ENCODE peak calls at places on chromosomes 4 and X, in eight cellular contexts. L, Y, O, T, F, P, Q and J are unnamed samples.

GRCh38 chr4:7355795-7356194 is 78.9 kb downstream of the PSAPL1 start:
- DNase-seq in L (no peak), Y (peak; percentile 24), O (no peak), T (no peak), F (no peak), P (no peak), Q (no peak), J (no peak)

GRCh38 chr4:111562811-111563210 is 582.4 kb upstream of the FAM241A start:
- DNase-seq in L (no peak), Y (no peak), O (no peak), T (no peak), F (peak; percentile 2), P (no peak), Q (no peak), J (no peak)

GRCh38 chrX:133399411-133399810 is 15.9 kb downstream of the GPC4 start:
- DNase-seq in L (no peak), Y (no peak), O (no peak), T (no peak), F (no peak), P (no peak), Q (no peak), J (no peak)

GRCh38 chr4:87166296-87166854 is 54.0 kb downstream of the KLHL8 start:
- DNase-seq in L (no peak), Y (no peak), O (no peak), T (no peak), F (no peak), P (no peak), Q (no peak), J (no peak)

GRCh38 chr4:140726776-140727500 is 29.2 kb downstream of the TBC1D9 start:
- DNase-seq in L (no peak), Y (no peak), O (no peak), T (no peak), F (peak; percentile 40), P (no peak), Q (no peak), J (no peak)

GRCh38 chr4:113146876-113147358 is 97.5 kb downstream of the ANK2 start:
- DNase-seq in L (no peak), Y (peak; percentile 51), O (no peak), T (peak; percentile 73), F (no peak), P (no peak), Q (no peak), J (no peak)

GRCh38 chr4:150952167-150952845 is 62.8 kb downstream of the LRBA start:
- DNase-seq in L (no peak), Y (no peak), O (no peak), T (no peak), F (no peak), P (no peak), Q (no peak), J (no peak)

GRCh38 chrX:97399400-97399799 is 515.7 kb downstream of the RPA4 start:
- DNase-seq in L (no peak), Y (no peak), O (no peak), T (no peak), F (no peak), P (no peak), Q (no peak), J (no peak)

GRCh38 chr4:38193464-38193863 is 233.3 kb downstream of the PTTG2 start:
- DNase-seq in L (no peak), Y (no peak), O (no peak), T (no peak), F (no peak), P (no peak), Q (no peak), J (no peak)

GRCh38 chr4:40940317-40940720 is 190.6 kb downstream of the NSUN7 start:
- DNase-seq in L (no peak), Y (no peak), O (no peak), T (no peak), F (no peak), P (no peak), Q (peak; percentile 79), J (no peak)

GRCh38 chrX:49096419-49096818 is 16.7 kb upstream of the WDR45 start:
- DNase-seq in L (no peak), Y (no peak), O (no peak), T (no peak), F (no peak), P (no peak), Q (no peak), J (no peak)

GRCh38 chr4:117835566-117835965 is 198.7 kb upstream of the NDST3 start:
- DNase-seq in L (no peak), Y (no peak), O (no peak), T (no peak), F (no peak), P (no peak), Q (no peak), J (no peak)

GRCh38 chrX:11215191-11215921 is 77.9 kb upstream of the AMELX start:
- DNase-seq in L (no peak), Y (no peak), O (no peak), T (no peak), F (no peak), P (no peak), Q (no peak), J (no peak)

GRCh38 chr4:8000247-8000646 is 60.6 kb upstream of the AFAP1 start:
- DNase-seq in L (no peak), Y (no peak), O (no peak), T (no peak), F (no peak), P (no peak), Q (no peak), J (no peak)

GRCh38 chrX:87338510-87338909 is 179.1 kb upstream of the KLHL4 start:
- DNase-seq in L (no peak), Y (no peak), O (peak; percentile 48), T (peak; percentile 5), F (peak; percentile 15), P (no peak), Q (no peak), J (no peak)

GRCh38 chr4:57131849-57132745 is 21.9 kb upstream of the IGFBP7 start:
- DNase-seq in L (peak; percentile 72), Y (no peak), O (peak; percentile 11), T (peak; percentile 18), F (peak; percentile 57), P (no peak), Q (no peak), J (no peak)

GRCh38 chr4:72366601-72367000 is 202.4 kb downstream of the ADAMTS3 start:
- DNase-seq in L (no peak), Y (no peak), O (no peak), T (no peak), F (no peak), P (no peak), Q (no peak), J (no peak)
- TF ChIP-seq CTCF in L (no peak), Y (no peak), O (no peak), T (no peak), F (no peak), P (no peak), Q (no peak), J (no peak)

DNA sequence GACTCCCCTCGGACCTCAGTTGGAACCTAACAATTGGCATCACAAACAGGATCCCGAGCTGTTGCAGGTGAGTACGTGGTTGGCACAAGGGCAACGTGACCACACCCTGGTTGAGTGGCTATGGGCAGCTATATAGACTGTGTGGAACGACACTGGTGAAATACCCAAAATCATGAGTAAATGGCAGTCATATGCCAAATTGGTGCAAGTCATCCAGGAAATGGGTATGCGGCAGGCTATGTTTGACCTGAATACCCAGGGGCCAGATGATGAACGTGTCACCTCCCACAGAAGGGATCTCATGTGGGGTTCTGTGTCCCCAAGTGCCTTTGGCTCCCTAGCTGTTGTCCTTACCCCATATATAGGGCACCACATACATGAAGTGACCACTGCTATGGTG is 53.2 kb upstream of the CCDC149 start:
- DNase-seq in L (no peak), Y (no peak), O (no peak), T (no peak), F (no peak), P (no peak), Q (no peak), J (no peak)
- H3K9me3 ChIP-seq in L (no peaks in the 10 kb centered on the region), Y (no peaks in the 10 kb centered on the region), O (no peaks in the 10 kb centered on the region), T (peaks cover 14% of the 10 kb centered on the region), F (no peaks in the 10 kb centered on the region), P (peaks cover 9% of the 10 kb centered on the region), Q (no peaks in the 10 kb centered on the region), J (peaks cover 20% of the 10 kb centered on the region)

GRCh38 chrX:38514014-38514854 is 47.1 kb upstream of the TSPAN7 start:
- DNase-seq in L (no peak), Y (no peak), O (no peak), T (no peak), F (no peak), P (no peak), Q (no peak), J (no peak)
- TF ChIP-seq CTCF in L (no peak), Y (no peak), O (no peak), T (no peak), F (no peak), P (no peak), Q (no peak), J (no peak)

DNA sequence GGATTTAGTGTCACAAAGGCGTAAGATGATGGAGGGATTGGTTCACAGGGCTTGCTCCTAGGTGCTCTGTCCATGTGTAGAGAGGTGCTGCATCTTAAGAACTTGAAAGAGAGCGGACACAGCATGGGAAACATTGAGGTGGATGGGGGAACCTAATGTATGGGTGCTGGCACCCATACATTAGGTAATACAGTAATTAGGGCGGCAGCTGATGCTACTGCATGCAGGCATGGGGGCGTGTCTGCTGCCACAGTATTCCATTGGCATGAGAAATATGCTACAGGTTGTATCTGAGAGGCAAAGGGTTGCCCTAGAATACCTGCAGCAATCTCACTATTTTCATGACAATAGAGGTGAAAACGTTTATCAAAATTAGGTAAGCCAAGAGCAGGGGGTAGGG is 45.8 kb upstream of the UXT start:
- DNase-seq in L (no peak), Y (no peak), O (no peak), T (no peak), F (peak; percentile 9), P (no peak), Q (no peak), J (no peak)
- H3K9me3 ChIP-seq in L (no peaks in the 10 kb centered on the region), Y (no peaks in the 10 kb centered on the region), O (no peaks in the 10 kb centered on the region), T (no peaks in the 10 kb centered on the region), F (no peaks in the 10 kb centered on the region), P (no peaks in the 10 kb centered on the region), Q (no peaks in the 10 kb centered on the region), J (no peaks in the 10 kb centered on the region)

GRCh38 chr4:80461412-80461811 is 125.9 kb downstream of the CFAP299 start:
- DNase-seq in L (no peak), Y (no peak), O (no peak), T (no peak), F (peak; percentile 65), P (no peak), Q (no peak), J (no peak)

GRCh38 chr4:80465238-80465637 is 129.7 kb downstream of the CFAP299 start:
- DNase-seq in L (no peak), Y (no peak), O (no peak), T (no peak), F (no peak), P (no peak), Q (no peak), J (no peak)

GRCh38 chr4:80462537-80463207 is 127.1 kb downstream of the CFAP299 start:
- DNase-seq in L (no peak), Y (no peak), O (no peak), T (no peak), F (no peak), P (no peak), Q (no peak), J (no peak)

GRCh38 chr4:80463509-80463908 is 128.0 kb downstream of the CFAP299 start:
- DNase-seq in L (no peak), Y (no peak), O (no peak), T (no peak), F (no peak), P (no peak), Q (no peak), J (no peak)

GRCh38 chr4:80459918-80460473 is 124.5 kb downstream of the CFAP299 start:
- DNase-seq in L (no peak), Y (no peak), O (no peak), T (no peak), F (no peak), P (no peak), Q (no peak), J (no peak)
- TF ChIP-seq CTCF in L (no peak), Y (no peak), O (no peak), T (no peak), F (no peak), P (no peak), Q (no peak), J (peak; percentile 55)